ENCODE peak calls at places on chromosomes 3 and 15, in six cellular contexts. One of them, this sample, is unnamed.

GRCh38 chr3:193910310-193910709 is 225.6 kb upstream of the HES1 start:
- DNase-seq in hepatocyte: no peak
- DNase-seq in right lobe of liver: no peak
- DNase-seq in heart right ventricle: no peak
- DNase-seq in gastrocnemius medialis: no peak
- DNase-seq in psoas muscle: no peak
- DNase-seq in this sample: no peak

GRCh38 chr3:56042326-56042951 is 425.8 kb downstream of the ERC2 start:
- DNase-seq in hepatocyte: peak; percentile 64
- DNase-seq in right lobe of liver: no peak
- DNase-seq in heart right ventricle: no peak
- DNase-seq in gastrocnemius medialis: no peak
- DNase-seq in psoas muscle: no peak
- DNase-seq in this sample: no peak

GRCh38 chr3:71581451-71581980 is 2.0 kb downstream of the FOXP1 start:
- DNase-seq in hepatocyte: peak; percentile 50
- DNase-seq in right lobe of liver: peak; percentile 59
- DNase-seq in heart right ventricle: peak; percentile 34
- DNase-seq in gastrocnemius medialis: peak; percentile 5
- DNase-seq in psoas muscle: peak; percentile 29
- DNase-seq in this sample: peak; percentile 43

GRCh38 chr3:159882367-159882766 is 106.3 kb upstream of the IL12A start:
- DNase-seq in hepatocyte: no peak
- DNase-seq in right lobe of liver: no peak
- DNase-seq in heart right ventricle: no peak
- DNase-seq in gastrocnemius medialis: no peak
- DNase-seq in psoas muscle: no peak
- DNase-seq in this sample: no peak

GRCh38 chr3:21795152-21795837 is 44.3 kb upstream of the ZNF385D start:
- DNase-seq in hepatocyte: no peak
- DNase-seq in right lobe of liver: no peak
- DNase-seq in heart right ventricle: peak; percentile 90
- DNase-seq in gastrocnemius medialis: peak; percentile 23
- DNase-seq in psoas muscle: peak; percentile 36
- DNase-seq in this sample: peak; percentile 67

GRCh38 chr3:105367063-105367405 is 325 bp downstream of the ALCAM start:
- DNase-seq in hepatocyte: peak; percentile 49
- DNase-seq in right lobe of liver: peak; percentile 62
- DNase-seq in heart right ventricle: no peak
- DNase-seq in gastrocnemius medialis: no peak
- DNase-seq in psoas muscle: no peak
- DNase-seq in this sample: peak; percentile 69

GRCh38 chr3:71512000-71512399 is 71.5 kb downstream of the FOXP1 start:
- DNase-seq in hepatocyte: peak; percentile 39
- DNase-seq in right lobe of liver: no peak
- DNase-seq in heart right ventricle: no peak
- DNase-seq in gastrocnemius medialis: no peak
- DNase-seq in psoas muscle: no peak
- DNase-seq in this sample: no peak

GRCh38 chr3:184237211-184237610 is 7.8 kb downstream of the VWA5B2 start:
- DNase-seq in hepatocyte: no peak
- DNase-seq in right lobe of liver: no peak
- DNase-seq in heart right ventricle: no peak
- DNase-seq in gastrocnemius medialis: no peak
- DNase-seq in psoas muscle: no peak
- DNase-seq in this sample: no peak

GRCh38 chr3:38960953-38961622 is 90.7 kb downstream of the SCN11A start:
- DNase-seq in hepatocyte: peak; percentile 70
- DNase-seq in right lobe of liver: no peak
- DNase-seq in heart right ventricle: peak; percentile 28
- DNase-seq in gastrocnemius medialis: no peak
- DNase-seq in psoas muscle: no peak
- DNase-seq in this sample: no peak

GRCh38 chr3:196969660-196970546 is 1.3 kb upstream of the PIGZ start:
- DNase-seq in hepatocyte: peak; percentile 86
- DNase-seq in right lobe of liver: peak; percentile 71
- DNase-seq in heart right ventricle: peak; percentile 27
- DNase-seq in gastrocnemius medialis: no peak
- DNase-seq in psoas muscle: peak; percentile 70
- DNase-seq in this sample: no peak

GRCh38 chr3:11367116-11367781 is 95.1 kb downstream of the ATG7 start:
- DNase-seq in hepatocyte: peak; percentile 33
- DNase-seq in right lobe of liver: no peak
- DNase-seq in heart right ventricle: peak; percentile 36
- DNase-seq in gastrocnemius medialis: peak; percentile 24
- DNase-seq in psoas muscle: peak; percentile 36
- DNase-seq in this sample: no peak

GRCh38 chr15:73330206-73331051 is 38.3 kb downstream of the HCN4 start:
- DNase-seq in hepatocyte: no peak
- DNase-seq in right lobe of liver: no peak
- DNase-seq in heart right ventricle: no peak
- DNase-seq in gastrocnemius medialis: no peak
- DNase-seq in psoas muscle: no peak
- DNase-seq in this sample: no peak

GRCh38 chr3:71955549-71956373 is 170.8 kb upstream of the PROK2 start:
- DNase-seq in hepatocyte: peak; percentile 90
- DNase-seq in right lobe of liver: peak; percentile 80
- DNase-seq in heart right ventricle: peak; percentile 82
- DNase-seq in gastrocnemius medialis: peak; percentile 43
- DNase-seq in psoas muscle: peak; percentile 60
- DNase-seq in this sample: peak; percentile 76

GRCh38 chr15:38882226-38882625 is 317.6 kb upstream of the RASGRP1 start:
- DNase-seq in hepatocyte: no peak
- DNase-seq in right lobe of liver: no peak
- DNase-seq in heart right ventricle: no peak
- DNase-seq in gastrocnemius medialis: no peak
- DNase-seq in psoas muscle: no peak
- DNase-seq in this sample: no peak

GRCh38 chr15:64396790-64397189 is 9.2 kb downstream of the TRIP4 start:
- DNase-seq in hepatocyte: no peak
- DNase-seq in right lobe of liver: no peak
- DNase-seq in heart right ventricle: no peak
- DNase-seq in gastrocnemius medialis: no peak
- DNase-seq in psoas muscle: no peak
- DNase-seq in this sample: no peak

GRCh38 chr15:63374686-63375520 is 6.7 kb downstream of the CA12 start:
- DNase-seq in hepatocyte: peak; percentile 43
- DNase-seq in right lobe of liver: no peak
- DNase-seq in heart right ventricle: peak; percentile 22
- DNase-seq in gastrocnemius medialis: no peak
- DNase-seq in psoas muscle: peak; percentile 48
- DNase-seq in this sample: peak; percentile 73

GRCh38 chr3:101171797-101172196 is 148.6 kb downstream of the IMPG2 start:
- DNase-seq in hepatocyte: no peak
- DNase-seq in right lobe of liver: no peak
- DNase-seq in heart right ventricle: no peak
- DNase-seq in gastrocnemius medialis: no peak
- DNase-seq in psoas muscle: no peak
- DNase-seq in this sample: no peak

GRCh38 chr3:73622135-73622534 is 2.6 kb downstream of the PDZRN3 start:
- DNase-seq in hepatocyte: peak; percentile 77
- DNase-seq in right lobe of liver: peak; percentile 49
- DNase-seq in heart right ventricle: peak; percentile 78
- DNase-seq in gastrocnemius medialis: peak; percentile 37
- DNase-seq in psoas muscle: peak; percentile 44
- DNase-seq in this sample: peak; percentile 45

GRCh38 chr15:74791007-74791406 is 9.1 kb downstream of the CSK start:
- DNase-seq in hepatocyte: no peak
- DNase-seq in right lobe of liver: no peak
- DNase-seq in heart right ventricle: no peak
- DNase-seq in gastrocnemius medialis: no peak
- DNase-seq in psoas muscle: no peak
- DNase-seq in this sample: no peak

GRCh38 chr15:74789741-74790079 is 7.8 kb downstream of the CSK start:
- DNase-seq in hepatocyte: no peak
- DNase-seq in right lobe of liver: peak; percentile 50
- DNase-seq in heart right ventricle: no peak
- DNase-seq in gastrocnemius medialis: no peak
- DNase-seq in psoas muscle: no peak
- DNase-seq in this sample: no peak

GRCh38 chr15:74791667-74792066 is 9.8 kb downstream of the CSK start:
- DNase-seq in hepatocyte: no peak
- DNase-seq in right lobe of liver: no peak
- DNase-seq in heart right ventricle: no peak
- DNase-seq in gastrocnemius medialis: no peak
- DNase-seq in psoas muscle: no peak
- DNase-seq in this sample: no peak

GRCh38 chr15:74789171-74789627 is 7.3 kb downstream of the CSK start:
- DNase-seq in hepatocyte: peak; percentile 47
- DNase-seq in right lobe of liver: peak; percentile 86
- DNase-seq in heart right ventricle: no peak
- DNase-seq in gastrocnemius medialis: no peak
- DNase-seq in psoas muscle: no peak
- DNase-seq in this sample: no peak

GRCh38 chr15:74790080-74790916 is 8.4 kb downstream of the CSK start:
- DNase-seq in hepatocyte: peak; percentile 49
- DNase-seq in right lobe of liver: peak; percentile 72
- DNase-seq in heart right ventricle: peak; percentile 82
- DNase-seq in gastrocnemius medialis: no peak
- DNase-seq in psoas muscle: peak; percentile 74
- DNase-seq in this sample: peak; percentile 56
- H3K4me1 ChIP-seq in hepatocyte: peaks cover 30% of the 10 kb centered on the region
- H3K4me1 ChIP-seq in right lobe of liver: peaks cover 17% of the 10 kb centered on the region
- H3K4me1 ChIP-seq in heart right ventricle: peaks cover 82% of the 10 kb centered on the region
- H3K4me1 ChIP-seq in gastrocnemius medialis: peaks cover 64% of the 10 kb centered on the region
- H3K4me1 ChIP-seq in psoas muscle: peaks cover 68% of the 10 kb centered on the region
- H3K4me1 ChIP-seq in this sample: peaks cover 4% of the 10 kb centered on the region

GRCh38 chr3:160998581-160998980 is 106.6 kb downstream of the B3GALNT1 start:
- DNase-seq in hepatocyte: no peak
- DNase-seq in right lobe of liver: no peak
- DNase-seq in heart right ventricle: no peak
- DNase-seq in gastrocnemius medialis: no peak
- DNase-seq in psoas muscle: no peak
- DNase-seq in this sample: no peak
- TF ChIP-seq CTCF in hepatocyte: no peak
- TF ChIP-seq CTCF in right lobe of liver: no peak
- TF ChIP-seq CTCF in heart right ventricle: no peak
- TF ChIP-seq CTCF in gastrocnemius medialis: no peak
- TF ChIP-seq CTCF in psoas muscle: no peak
- TF ChIP-seq CTCF in this sample: no peak

DNA sequence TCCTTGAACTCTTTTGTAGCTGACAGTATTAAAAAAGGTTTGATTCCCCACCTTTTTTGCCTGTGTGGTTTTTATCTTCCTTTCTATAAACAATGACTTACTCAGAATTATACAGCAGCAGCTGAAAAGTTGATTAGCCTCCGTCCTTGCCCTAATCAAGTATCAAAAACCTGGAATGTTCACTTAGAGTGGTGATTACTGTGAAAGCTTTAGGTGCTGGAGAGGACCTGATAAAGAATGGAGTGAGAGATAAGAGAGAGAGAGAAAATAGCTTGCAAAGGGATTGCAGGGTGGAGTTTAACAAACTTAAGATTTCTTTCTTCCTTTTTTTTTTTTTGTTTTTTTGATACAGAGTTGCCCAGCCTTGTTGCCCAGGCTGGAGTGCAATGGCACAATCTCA is 6.7 kb downstream of the CGNL1 start:
- DNase-seq in hepatocyte: no peak
- DNase-seq in right lobe of liver: no peak
- DNase-seq in heart right ventricle: no peak
- DNase-seq in gastrocnemius medialis: no peak
- DNase-seq in psoas muscle: no peak
- DNase-seq in this sample: no peak
- H3K4me1 ChIP-seq in hepatocyte: peaks cover 26% of the 10 kb centered on the region
- H3K4me1 ChIP-seq in right lobe of liver: peaks cover 8% of the 10 kb centered on the region
- H3K4me1 ChIP-seq in heart right ventricle: peaks cover 54% of the 10 kb centered on the region
- H3K4me1 ChIP-seq in gastrocnemius medialis: no peaks in the 10 kb centered on the region
- H3K4me1 ChIP-seq in psoas muscle: no peaks in the 10 kb centered on the region
- H3K4me1 ChIP-seq in this sample: no peaks in the 10 kb centered on the region

GRCh38 chr3:25960776-25961175 is 170.9 kb downstream of the OXSM start:
- DNase-seq in hepatocyte: no peak
- DNase-seq in right lobe of liver: no peak
- DNase-seq in heart right ventricle: no peak
- DNase-seq in gastrocnemius medialis: no peak
- DNase-seq in psoas muscle: no peak
- DNase-seq in this sample: no peak

GRCh38 chr3:25957026-25957425 is 167.1 kb downstream of the OXSM start:
- DNase-seq in hepatocyte: no peak
- DNase-seq in right lobe of liver: no peak
- DNase-seq in heart right ventricle: peak; percentile 26
- DNase-seq in gastrocnemius medialis: no peak
- DNase-seq in psoas muscle: no peak
- DNase-seq in this sample: no peak

GRCh38 chr3:25967385-25967784 is 177.5 kb downstream of the OXSM start:
- DNase-seq in hepatocyte: no peak
- DNase-seq in right lobe of liver: no peak
- DNase-seq in heart right ventricle: no peak
- DNase-seq in gastrocnemius medialis: no peak
- DNase-seq in psoas muscle: no peak
- DNase-seq in this sample: no peak

GRCh38 chr3:25962255-25962654 is 172.4 kb downstream of the OXSM start:
- DNase-seq in hepatocyte: peak; percentile 44
- DNase-seq in right lobe of liver: no peak
- DNase-seq in heart right ventricle: no peak
- DNase-seq in gastrocnemius medialis: no peak
- DNase-seq in psoas muscle: no peak
- DNase-seq in this sample: no peak
- TF ChIP-seq CTCF in hepatocyte: peak; percentile 40
- TF ChIP-seq CTCF in right lobe of liver: peak; percentile 26
- TF ChIP-seq CTCF in heart right ventricle: no peak
- TF ChIP-seq CTCF in gastrocnemius medialis: no peak
- TF ChIP-seq CTCF in psoas muscle: no peak
- TF ChIP-seq CTCF in this sample: no peak

This sample was measured in tibial artery.